ENCODE peak calls at places on chromosomes 12 and 14, in six cellular contexts. T, H, L, K, W and A are unnamed samples.

GRCh38 chr12:16513231-16513630 is 92.7 kb downstream of the LMO3 start:
- DNase-seq in T (no peak), H (no peak), L (no peak), K (no peak), W (no peak), A (no peak)

GRCh38 chr12:30257614-30258013 is 438.1 kb downstream of the IPO8 start:
- DNase-seq in T (no peak), H (no peak), L (no peak), K (no peak), W (no peak), A (no peak)

GRCh38 chr12:6963016-6963731 is 7.3 kb downstream of the PHB2 start:
- DNase-seq in T (peak), H (no peak), L (no peak), K (no peak), W (no peak), A (no peak)

GRCh38 chr12:110270125-110270962 is 10.7 kb upstream of the ATP2A2 start:
- DNase-seq in T (peak), H (peak), L (peak), K (no peak), W (no peak), A (no peak)

GRCh38 chr12:57750561-57751431 is 1.3 kb downstream of the CDK4 start:
- DNase-seq in T (no peak), H (no peak), L (peak), K (no peak), W (no peak), A (no peak)

GRCh38 chr14:22598099-22598895 is at the start of gene ABHD4:
- DNase-seq in T (peak), H (peak), L (peak), K (peak), W (peak), A (peak)

GRCh38 chr12:89632778-89633177 is 75.9 kb downstream of the ATP2B1 start:
- DNase-seq in T (no peak), H (peak), L (no peak), K (no peak), W (no peak), A (no peak)

GRCh38 chr14:89165810-89166209 is 251.2 kb downstream of the FOXN3 start:
- DNase-seq in T (no peak), H (no peak), L (peak), K (no peak), W (no peak), A (no peak)

GRCh38 chr14:90114554-90114953 is 52.8 kb downstream of the KCNK13 start:
- DNase-seq in T (no peak), H (peak), L (no peak), K (no peak), W (no peak), A (no peak)

GRCh38 chr12:78457951-78458350 is 406.6 kb upstream of the SYT1 start:
- DNase-seq in T (no peak), H (no peak), L (peak), K (peak), W (no peak), A (no peak)

GRCh38 chr12:28086521-28086920 is 103.7 kb upstream of the CCDC91 start:
- DNase-seq in T (no peak), H (no peak), L (no peak), K (no peak), W (no peak), A (no peak)

GRCh38 chr14:23302290-23303225 is at the start of gene PPP1R3E:
- DNase-seq in T (peak), H (peak), L (peak), K (peak), W (peak), A (peak)

GRCh38 chr12:78239566-78239965 is 408.9 kb downstream of the NAV3 start:
- DNase-seq in T (no peak), H (no peak), L (no peak), K (no peak), W (no peak), A (no peak)

GRCh38 chr12:108696996-108697290 is 34.4 kb downstream of the CORO1C start:
- DNase-seq in T (no peak), H (no peak), L (no peak), K (no peak), W (no peak), A (no peak)

GRCh38 chr14:63468273-63468672 is 74.9 kb downstream of the PPP2R5E start:
- DNase-seq in T (no peak), H (no peak), L (no peak), K (no peak), W (no peak), A (no peak)

GRCh38 chr14:89160437-89160836 is 256.6 kb downstream of the FOXN3 start:
- DNase-seq in T (no peak), H (peak), L (no peak), K (no peak), W (no peak), A (no peak)

GRCh38 chr14:101585211-101585610 is 23.9 kb downstream of the DIO3 start:
- DNase-seq in T (no peak), H (no peak), L (no peak), K (no peak), W (no peak), A (no peak)

GRCh38 chr12:46005151-46005797 is 14.9 kb upstream of the SCAF11 start:
- DNase-seq in T (no peak), H (no peak), L (peak), K (peak), W (no peak), A (no peak)

GRCh38 chr12:49264466-49264872 is 413 bp upstream of the TUBA1C start:
- DNase-seq in T (peak), H (no peak), L (no peak), K (peak), W (no peak), A (no peak)

GRCh38 chr12:95802482-95803264 is 12.1 kb upstream of the NTN4 start:
- DNase-seq in T (no peak), H (peak), L (peak), K (no peak), W (no peak), A (no peak)

GRCh38 chr14:100915582-100915981 is 12.1 kb upstream of the RTL1 start:
- DNase-seq in T (no peak), H (no peak), L (no peak), K (no peak), W (no peak), A (no peak)

GRCh38 chr12:12379831-12380730 is 23.2 kb downstream of the BORCS5 start:
- DNase-seq in T (no peak), H (no peak), L (no peak), K (no peak), W (no peak), A (no peak)

GRCh38 chr12:9925746-9926393 is 6.3 kb downstream of the CLEC2A start:
- DNase-seq in T (no peak), H (peak), L (peak), K (peak), W (no peak), A (no peak)

GRCh38 chr12:20448781-20449180 is 80.4 kb downstream of the PDE3A start:
- DNase-seq in T (no peak), H (no peak), L (no peak), K (no peak), W (no peak), A (no peak)

GRCh38 chr14:93013368-93013719 is 90.4 kb downstream of the CHGA start:
- DNase-seq in T (no peak), H (no peak), L (peak), K (no peak), W (no peak), A (no peak)

GRCh38 chr12:130138478-130138877 is 23.8 kb upstream of the FZD10 start:
- DNase-seq in T (no peak), H (no peak), L (no peak), K (no peak), W (no peak), A (no peak)

GRCh38 chr12:21672151-21672550 is 14.5 kb upstream of the LDHB start:
- DNase-seq in T (no peak), H (no peak), L (no peak), K (no peak), W (no peak), A (no peak)

GRCh38 chr14:36683083-36683724 is 21.5 kb downstream of the PAX9 start:
- DNase-seq in T (no peak), H (no peak), L (no peak), K (no peak), W (no peak), A (peak)

GRCh38 chr12:108691995-108692808 is 39.1 kb downstream of the CORO1C start:
- DNase-seq in T (no peak), H (no peak), L (peak), K (peak), W (peak), A (no peak)

GRCh38 chr14:98227000-98227726 is 1044.8 kb downstream of the BCL11B start:
- DNase-seq in T (no peak), H (no peak), L (no peak), K (no peak), W (no peak), A (peak)

GRCh38 chr14:98249476-98249875 is 1022.5 kb downstream of the BCL11B start:
- DNase-seq in T (no peak), H (no peak), L (no peak), K (no peak), W (no peak), A (no peak)

DNA sequence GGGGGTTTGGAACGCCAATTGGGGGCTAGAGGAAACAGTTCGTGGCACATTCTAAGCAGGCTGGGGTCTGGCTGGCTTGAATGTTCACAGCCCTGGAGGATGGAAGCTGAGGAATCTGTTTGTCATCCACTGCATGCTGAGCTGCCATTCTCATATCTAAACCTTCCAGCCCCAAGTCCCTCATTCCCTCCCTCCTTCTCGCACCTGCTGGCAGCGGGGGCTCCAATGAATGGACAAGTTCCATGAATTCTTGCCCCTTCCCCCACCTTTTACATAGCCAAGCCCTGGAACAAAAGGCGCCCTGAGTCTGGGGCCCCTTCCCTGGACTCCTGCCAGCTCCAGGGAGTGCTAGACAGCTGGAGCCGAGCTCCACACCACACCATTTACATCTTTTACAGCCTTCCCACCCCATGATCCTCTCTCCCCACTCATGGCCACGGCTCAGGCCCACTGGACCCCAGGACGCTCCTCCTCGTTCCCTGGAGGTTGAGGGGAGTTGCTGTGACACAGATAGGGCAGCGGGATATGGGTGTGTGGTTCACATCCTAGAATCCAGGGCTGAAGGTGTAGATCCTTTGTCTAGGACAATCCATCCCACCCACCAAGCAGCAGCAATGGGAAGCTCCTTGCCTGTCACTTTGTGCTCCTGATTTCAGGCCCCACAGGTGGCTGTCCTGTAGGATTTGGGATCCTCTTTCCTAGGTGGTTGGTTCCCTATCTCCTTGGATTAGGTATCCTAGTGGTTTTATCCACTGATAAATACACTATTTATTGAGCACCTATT is 21.7 kb upstream of the VRTN start:
- DNase-seq in T (no peak), H (peak), L (no peak), K (no peak), W (no peak), A (no peak)
- H3K27ac ChIP-seq in T (no peak), H (no peak), L (no peak), K (no peak), W (no peak), A (no peak)

GRCh38 chr14:60760209-60760608 is 25.6 kb downstream of the MNAT1 start:
- DNase-seq in T (no peak), H (no peak), L (no peak), K (no peak), W (no peak), A (no peak)

GRCh38 chr14:60758875-60759274 is 24.3 kb downstream of the MNAT1 start:
- DNase-seq in T (no peak), H (no peak), L (peak), K (no peak), W (no peak), A (no peak)

GRCh38 chr14:60757617-60758016 is 23.1 kb downstream of the MNAT1 start:
- DNase-seq in T (no peak), H (no peak), L (peak), K (no peak), W (no peak), A (no peak)

GRCh38 chr14:60753264-60754126 is 18.9 kb downstream of the MNAT1 start:
- DNase-seq in T (no peak), H (no peak), L (peak), K (no peak), W (no peak), A (no peak)

DNA sequence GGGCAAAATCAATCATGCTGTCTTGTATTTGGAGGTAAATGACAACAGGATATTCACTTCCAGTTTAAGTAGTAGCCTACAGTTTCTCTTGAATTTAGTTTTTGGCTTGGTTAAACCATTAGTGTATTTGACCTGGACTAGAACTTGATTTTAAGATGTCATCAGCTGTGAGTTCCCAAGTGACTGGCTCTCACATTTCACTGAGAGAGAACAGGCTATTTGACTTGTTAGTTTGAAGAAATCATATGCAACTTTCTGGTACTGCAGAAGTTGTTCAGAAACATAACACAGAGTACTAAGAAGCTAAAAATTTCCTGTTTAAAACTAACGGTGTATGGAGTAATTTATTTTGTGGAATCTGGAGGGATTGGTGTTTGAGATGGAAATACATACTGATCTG is 22.3 kb downstream of the MNAT1 start:
- DNase-seq in T (no peak), H (no peak), L (peak), K (no peak), W (no peak), A (no peak)
- H3K27ac ChIP-seq in T (no peak), H (no peak), L (peak), K (no peak), W (no peak), A (no peak)

DNA sequence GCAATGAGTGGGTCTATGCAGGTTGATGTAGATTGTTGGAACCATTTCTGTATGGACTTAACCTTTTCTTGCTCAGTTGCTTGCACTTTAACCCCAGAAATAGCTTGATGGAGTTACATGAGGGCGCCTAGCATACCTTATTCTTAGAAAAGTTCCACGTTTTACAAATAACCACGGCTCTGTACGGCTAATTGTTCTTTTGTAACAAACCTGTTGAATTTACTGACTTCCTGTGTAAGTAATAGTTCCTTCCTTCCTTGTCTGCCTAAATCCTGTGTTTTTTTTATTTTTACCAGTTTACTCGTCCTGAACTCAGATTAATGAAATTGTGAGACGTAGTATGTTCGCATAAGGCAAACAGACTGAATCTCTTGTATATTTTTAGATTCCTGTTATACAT is 106.2 kb downstream of the FGD4 start:
- DNase-seq in T (no peak), H (no peak), L (no peak), K (no peak), W (no peak), A (no peak)
- H3K27ac ChIP-seq in T (no peak), H (no peak), L (no peak), K (no peak), W (no peak), A (no peak)

GRCh38 chr12:75979181-75979580 is 52.4 kb downstream of the PHLDA1 start:
- DNase-seq in T (no peak), H (no peak), L (peak), K (no peak), W (no peak), A (no peak)

GRCh38 chr12:75977952-75978671 is 53.5 kb downstream of the PHLDA1 start:
- DNase-seq in T (peak), H (peak), L (peak), K (peak), W (no peak), A (no peak)

GRCh38 chr12:75977590-75977951 is 54.0 kb downstream of the PHLDA1 start:
- DNase-seq in T (no peak), H (no peak), L (no peak), K (no peak), W (no peak), A (no peak)

GRCh38 chr12:75976913-75977312 is 54.7 kb downstream of the PHLDA1 start:
- DNase-seq in T (no peak), H (no peak), L (no peak), K (no peak), W (no peak), A (no peak)

DNA sequence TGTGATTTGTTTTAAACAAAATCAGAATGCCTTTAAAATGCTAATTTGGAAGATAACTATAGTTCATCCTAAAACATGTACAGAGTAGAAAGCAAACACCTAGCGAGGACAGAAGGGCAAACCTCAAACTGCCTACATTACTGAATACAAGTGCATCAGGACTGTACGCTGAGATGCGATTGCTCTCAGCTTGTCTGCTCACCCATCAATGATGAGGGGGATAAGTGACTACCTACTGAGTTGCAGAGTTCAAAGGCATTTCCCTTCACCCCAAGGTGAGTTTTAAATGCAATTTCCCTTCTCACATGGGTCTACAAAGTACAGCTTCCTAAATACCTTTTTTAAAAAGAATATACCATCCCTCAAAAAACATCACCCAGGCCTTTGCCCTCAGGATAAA is 52.9 kb downstream of the PHLDA1 start:
- DNase-seq in T (no peak), H (no peak), L (no peak), K (no peak), W (no peak), A (no peak)
- H3K27ac ChIP-seq in T (peak), H (peak), L (peak), K (no peak), W (peak), A (peak)

GRCh38 chr12:67827820-67828383 is 161.3 kb upstream of the IFNG-AS1 start:
- DNase-seq in T (no peak), H (no peak), L (peak), K (no peak), W (no peak), A (no peak)
- H3K27ac ChIP-seq in T (peak), H (no peak), L (peak), K (no peak), W (no peak), A (peak)

DNA sequence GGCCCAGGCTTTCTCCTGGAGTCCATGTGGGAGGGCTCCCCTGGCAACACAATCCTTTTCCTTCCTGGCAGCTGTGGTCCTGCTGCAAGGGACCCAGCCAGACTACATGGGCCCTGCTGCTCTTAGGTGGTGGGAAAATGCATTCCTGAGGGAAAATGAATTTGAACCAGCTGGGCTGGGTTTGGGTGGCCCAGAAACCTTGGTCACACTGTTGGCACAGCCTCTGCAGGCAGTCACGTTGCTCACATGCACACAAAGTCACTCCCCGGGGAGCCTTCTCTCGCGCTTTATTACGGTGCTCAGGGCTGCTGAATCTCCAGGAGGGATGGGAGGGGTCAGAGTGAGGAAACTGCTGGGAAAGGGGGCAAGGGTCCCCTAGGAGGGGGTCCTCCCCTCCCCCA is 17.2 kb downstream of the PLEKHG3 start:
- DNase-seq in T (peak), H (no peak), L (peak), K (no peak), W (no peak), A (no peak)
- H3K27ac ChIP-seq in T (peak), H (no peak), L (no peak), K (no peak), W (peak), A (peak)

GRCh38 chr12:32483993-32484392 is 84.6 kb downstream of the FGD4 start:
- DNase-seq in T (no peak), H (no peak), L (no peak), K (no peak), W (no peak), A (no peak)
- H3K27ac ChIP-seq in T (no peak), H (no peak), L (no peak), K (peak), W (no peak), A (no peak)

GRCh38 chr14:106187176-106187670 is 660.8 kb downstream of the TMEM121 start:
- DNase-seq in T (no peak), H (no peak), L (no peak), K (peak), W (no peak), A (peak)

DNA sequence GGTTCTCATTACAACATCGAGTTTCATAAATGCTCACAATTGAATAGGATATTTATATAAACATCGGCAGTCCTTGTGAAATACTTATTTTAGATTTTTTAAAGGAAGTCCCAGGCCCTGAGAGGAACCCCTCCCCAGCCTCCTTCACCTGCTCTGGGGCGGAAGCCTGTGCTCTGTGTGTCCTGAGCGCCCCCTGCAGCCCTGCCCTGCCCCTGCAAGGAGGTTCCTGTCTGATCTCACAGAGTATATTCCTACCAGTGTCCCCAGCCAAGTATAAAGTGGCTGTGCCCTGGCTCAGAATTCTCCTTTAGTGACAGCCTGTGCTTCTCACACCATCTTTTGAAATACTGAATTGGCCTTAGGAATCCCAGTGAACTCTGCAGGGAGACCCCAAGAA is 659.5 kb downstream of the TMEM121 start:
- DNase-seq in T (peak), H (no peak), L (no peak), K (peak), W (no peak), A (peak)
- H3K27ac ChIP-seq in T (no peak), H (no peak), L (no peak), K (peak), W (no peak), A (no peak)